ENCODE peak calls at places on chromosomes 3 and 15, in five cellular contexts. N, S, B, A and I are unnamed samples.

GRCh38 chr3:126621171-126621570 is 33.8 kb downstream of the TXNRD3 start:
- DNase-seq in S (no peak), B (peak), A (no peak), N (peak), I (no peak)

GRCh38 chr15:97652700-97653167 is 307.8 kb upstream of the ARRDC4 start:
- DNase-seq in S (no peak), B (no peak), N (no peak), A (no peak), I (peak)

GRCh38 chr3:141941093-141941492 is 64.7 kb downstream of the ATP1B3 start:
- DNase-seq in S (no peak), B (no peak), N (no peak), A (peak), I (peak)

GRCh38 chr3:159881828-159882309 is 106.8 kb upstream of the IL12A start:
- DNase-seq in N (no peak), A (no peak), S (no peak), B (no peak), I (peak)

GRCh38 chr3:184678317-184679055 is 33.4 kb downstream of the MAGEF1 start:
- DNase-seq in A (no peak), S (no peak), N (peak), B (no peak), I (no peak)

GRCh38 chr15:95620934-95621579 is 709.4 kb upstream of the NR2F2 start:
- DNase-seq in B (peak), S (no peak), N (peak), A (no peak), I (peak)

GRCh38 chr3:183697610-183698317 is at the start of gene YEATS2:
- DNase-seq in N (peak), B (peak), A (peak), S (no peak), I (peak)

GRCh38 chr3:196227629-196228493 is 11.5 kb downstream of the SLC51A start:
- DNase-seq in A (no peak), N (peak), B (peak), S (no peak), I (no peak)

GRCh38 chr3:12891985-12892839 is 50.8 kb upstream of the RPL32 start:
- DNase-seq in B (peak), N (peak), S (no peak), A (peak), I (peak)

GRCh38 chr3:169869484-169870304 is at the start of gene LRRC31:
- DNase-seq in A (no peak), B (no peak), S (no peak), N (no peak), I (no peak)

GRCh38 chr15:50786871-50787270 is 21.4 kb upstream of the SPPL2A start:
- DNase-seq in S (no peak), A (no peak), B (peak), N (no peak), I (no peak)

GRCh38 chr3:24149032-24149431 is 203.9 kb downstream of the NR1D2 start:
- DNase-seq in A (no peak), B (peak), S (no peak), N (no peak), I (no peak)

GRCh38 chr3:13461169-13462124 is 18.7 kb upstream of the HDAC11 start:
- DNase-seq in A (peak), S (no peak), B (peak), N (peak), I (peak)

GRCh38 chr3:20914260-20914659 is 728.3 kb upstream of the SGO1 start:
- DNase-seq in B (no peak), S (no peak), N (no peak), A (no peak), I (no peak)

GRCh38 chr3:45690331-45691035 is 1.3 kb downstream of the SACM1L start:
- DNase-seq in B (no peak), A (no peak), S (no peak), N (no peak), I (no peak)

GRCh38 chr15:40878785-40879184 is 4.8 kb upstream of the RHOV start:
- DNase-seq in A (no peak), B (peak), S (no peak), N (no peak), I (no peak)

GRCh38 chr3:49500408-49501257 is 30.6 kb downstream of the DAG1 start:
- DNase-seq in A (peak), B (peak), N (peak), S (peak), I (peak)

GRCh38 chr15:55420171-55420871 is 12.0 kb downstream of the PIERCE2 start:
- DNase-seq in S (no peak), N (no peak), A (no peak), B (no peak), I (no peak)

GRCh38 chr3:194112120-194113106 is 23.5 kb upstream of the HES1 start:
- DNase-seq in S (no peak), N (no peak), B (no peak), A (peak), I (no peak)

GRCh38 chr3:129599073-129599472 is 7.4 kb downstream of the PLXND1 start:
- DNase-seq in B (no peak), A (no peak), S (no peak), N (no peak), I (peak)

GRCh38 chr3:42117175-42118008 is 26.2 kb downstream of the TRAK1 start:
- DNase-seq in A (no peak), S (no peak), B (peak), N (peak), I (peak)

GRCh38 chr3:34260266-34260990 is 462.0 kb downstream of the PDCD6IP start:
- DNase-seq in B (peak), S (no peak), N (peak), A (peak), I (peak)

GRCh38 chr3:72681598-72681997 is 166.6 kb downstream of the SHQ1 start:
- DNase-seq in S (no peak), N (no peak), B (no peak), A (no peak), I (no peak)

GRCh38 chr3:196774845-196775422 is 35.3 kb downstream of the PAK2 start:
- DNase-seq in S (no peak), A (no peak), N (no peak), B (peak), I (peak)

GRCh38 chr3:121769246-121769645 is 19.7 kb upstream of the GOLGB1 start:
- DNase-seq in A (no peak), S (no peak), N (no peak), B (no peak), I (no peak)

GRCh38 chr15:54519577-54519976 is 541.3 kb downstream of the UNC13C start:
- DNase-seq in A (no peak), B (no peak), S (no peak), N (no peak), I (no peak)

GRCh38 chr3:50290116-50290745 is 2.0 kb downstream of the IFRD2 start:
- DNase-seq in N (no peak), B (no peak), S (no peak), A (no peak), I (no peak)

GRCh38 chr15:62795171-62795570 is 247.4 kb upstream of the TPM1 start:
- DNase-seq in S (no peak), N (no peak), B (no peak), A (no peak), I (no peak)

GRCh38 chr15:65292938-65293518 is 2.8 kb upstream of the RNU5A-1 start:
- DNase-seq in S (no peak), A (no peak), N (no peak), B (no peak), I (no peak)